ENCODE peak calls at places on chromosomes 2 and 18, in eight cellular contexts. Z is foreskin fibroblast; I is stimulated activated CD8-positive, alpha-beta memory T cell treated with anti-CD3 and anti-CD28 coated beads, Interleukin-15, amount 100 ng/mL, for 24 hours; U is endothelial cell of umbilical vein; H is epithelial cell of proximal tubule; V is RPMI7951; D is foreskin keratinocyte; T is osteocyte. A is an unnamed sample.

GRCh38 chr2:11657646-11658045 is 12.3 kb downstream of the NTSR2 start:
- DNase-seq in V (no peak), U (no peak), H (no peak), Z (no peak), I (no peak), D (no peak), T (no peak), A (no peak)

GRCh38 chr2:7899241-7899640 is 782.6 kb upstream of the ID2 start:
- DNase-seq in H (no peak), Z (no peak), V (peak), T (no peak), D (no peak), U (no peak), I (no peak), A (peak)

GRCh38 chr2:12970861-12971260 is 254.1 kb downstream of the TRIB2 start:
- DNase-seq in H (no peak), D (peak), U (no peak), Z (peak), V (peak), I (no peak), T (no peak), A (no peak)

GRCh38 chr2:213451542-213452256 is 167.4 kb downstream of the SPAG16 start:
- DNase-seq in H (no peak), D (no peak), Z (no peak), V (no peak), I (no peak), T (no peak), U (no peak), A (no peak)

GRCh38 chr2:86825728-86826386 is 35.1 kb upstream of the CD8A start:
- DNase-seq in I (no peak), Z (no peak), U (no peak), D (no peak), T (no peak), V (no peak), H (no peak), A (no peak)

GRCh38 chr18:3675446-3675845 is 225.5 kb downstream of the TGIF1 start:
- DNase-seq in H (no peak), T (no peak), D (peak), U (no peak), Z (peak), V (peak), I (no peak), A (no peak)

GRCh38 chr18:52228158-52228557 is 111.8 kb upstream of the DCC start:
- DNase-seq in T (no peak), D (no peak), H (no peak), V (no peak), Z (no peak), I (no peak), U (no peak), A (no peak)

GRCh38 chr2:19759880-19760279 is 141.9 kb downstream of the TTC32 start:
- DNase-seq in I (no peak), D (no peak), V (peak), U (no peak), H (no peak), T (no peak), Z (peak), A (no peak)

GRCh38 chr2:207394203-207394741 is 135.5 kb upstream of the CREB1 start:
- DNase-seq in U (no peak), Z (peak), I (no peak), H (peak), D (peak), T (no peak), V (peak), A (no peak)

GRCh38 chr18:49500136-49500921 is 13.3 kb upstream of the C18orf32 start:
- DNase-seq in T (no peak), D (no peak), I (no peak), U (no peak), H (no peak), Z (no peak), V (no peak), A (no peak)

GRCh38 chr18:35296079-35296478 is 6.0 kb upstream of the ZSCAN30 start:
- DNase-seq in D (no peak), I (no peak), V (no peak), Z (no peak), H (no peak), U (no peak), T (no peak), A (no peak)

GRCh38 chr2:85308951-85309555 is 18.7 kb downstream of the TGOLN2 start:
- DNase-seq in Z (peak), T (no peak), D (no peak), V (peak), H (no peak), I (no peak), U (peak), A (no peak)

GRCh38 chr18:54254265-54254758 is 15.0 kb upstream of the POLI start:
- DNase-seq in I (no peak), Z (peak), H (no peak), V (no peak), T (no peak), D (peak), U (no peak), A (no peak)

GRCh38 chr18:74916773-74917393 is 292.1 kb downstream of the PTGR3 start:
- DNase-seq in Z (no peak), I (no peak), T (no peak), V (no peak), H (no peak), D (no peak), U (no peak), A (no peak)

A was measured in Kasumi-1.